ENCODE peak calls at places on chromosomes 16 and 17, in five cellular contexts. One of them, this sample, is unnamed.

GRCh38 chr17:22272363-22273146 is 580.2 kb downstream of the KCNJ18 start:
- DNase-seq in OCI-M1: no peak
- DNase-seq in substantia nigra: no peak
- DNase-seq in AG04449: no peak
- DNase-seq in stimulated activated naive CD8-positive, alpha-beta T cell treated with anti-CD3 and anti-CD28 coated beads, Interleukin-15, Interleukin-2, amounts not matched to agents 100 U/mL and 50 U/mL, for 24 hours: no peak
- DNase-seq in this sample: no peak

GRCh38 chr16:85658504-85659326 is 30.0 kb downstream of the GINS2 start:
- DNase-seq in OCI-M1: no peak
- DNase-seq in substantia nigra: no peak
- DNase-seq in AG04449: no peak
- DNase-seq in stimulated activated naive CD8-positive, alpha-beta T cell treated with anti-CD3 and anti-CD28 coated beads, Interleukin-15, Interleukin-2, amounts not matched to agents 100 U/mL and 50 U/mL, for 24 hours: no peak
- DNase-seq in this sample: no peak

GRCh38 chr17:46929413-46929812 is 6.5 kb downstream of the GOSR2 start:
- DNase-seq in OCI-M1: no peak
- DNase-seq in substantia nigra: no peak
- DNase-seq in AG04449: no peak
- DNase-seq in stimulated activated naive CD8-positive, alpha-beta T cell treated with anti-CD3 and anti-CD28 coated beads, Interleukin-15, Interleukin-2, amounts not matched to agents 100 U/mL and 50 U/mL, for 24 hours: no peak
- DNase-seq in this sample: peak; percentile 94

GRCh38 chr17:32596666-32597065 is 109.9 kb downstream of the CDK5R1 start:
- DNase-seq in OCI-M1: no peak
- DNase-seq in substantia nigra: no peak
- DNase-seq in AG04449: no peak
- DNase-seq in stimulated activated naive CD8-positive, alpha-beta T cell treated with anti-CD3 and anti-CD28 coated beads, Interleukin-15, Interleukin-2, amounts not matched to agents 100 U/mL and 50 U/mL, for 24 hours: peak; percentile 14
- DNase-seq in this sample: no peak

GRCh38 chr17:47704116-47704515 is 10.2 kb downstream of the TBKBP1 start:
- DNase-seq in OCI-M1: no peak
- DNase-seq in substantia nigra: no peak
- DNase-seq in AG04449: no peak
- DNase-seq in stimulated activated naive CD8-positive, alpha-beta T cell treated with anti-CD3 and anti-CD28 coated beads, Interleukin-15, Interleukin-2, amounts not matched to agents 100 U/mL and 50 U/mL, for 24 hours: peak; percentile 51
- DNase-seq in this sample: no peak

GRCh38 chr16:74253146-74253545 is 43.5 kb upstream of the PSMD7 start:
- DNase-seq in OCI-M1: no peak
- DNase-seq in substantia nigra: no peak
- DNase-seq in AG04449: no peak
- DNase-seq in stimulated activated naive CD8-positive, alpha-beta T cell treated with anti-CD3 and anti-CD28 coated beads, Interleukin-15, Interleukin-2, amounts not matched to agents 100 U/mL and 50 U/mL, for 24 hours: no peak
- DNase-seq in this sample: no peak

GRCh38 chr16:85514295-85514600 is 98.9 kb upstream of the GSE1 start:
- DNase-seq in OCI-M1: no peak
- DNase-seq in substantia nigra: no peak
- DNase-seq in AG04449: no peak
- DNase-seq in stimulated activated naive CD8-positive, alpha-beta T cell treated with anti-CD3 and anti-CD28 coated beads, Interleukin-15, Interleukin-2, amounts not matched to agents 100 U/mL and 50 U/mL, for 24 hours: no peak
- DNase-seq in this sample: no peak

GRCh38 chr17:1413281-1413791 is 13.3 kb upstream of the YWHAE start:
- DNase-seq in OCI-M1: peak; percentile 73
- DNase-seq in substantia nigra: no peak
- DNase-seq in AG04449: no peak
- DNase-seq in stimulated activated naive CD8-positive, alpha-beta T cell treated with anti-CD3 and anti-CD28 coated beads, Interleukin-15, Interleukin-2, amounts not matched to agents 100 U/mL and 50 U/mL, for 24 hours: no peak
- DNase-seq in this sample: peak; percentile 60

GRCh38 chr16:57601801-57602478 is 26.5 kb upstream of the ADGRG1 start:
- DNase-seq in OCI-M1: peak; percentile 81
- DNase-seq in substantia nigra: no peak
- DNase-seq in AG04449: no peak
- DNase-seq in stimulated activated naive CD8-positive, alpha-beta T cell treated with anti-CD3 and anti-CD28 coated beads, Interleukin-15, Interleukin-2, amounts not matched to agents 100 U/mL and 50 U/mL, for 24 hours: peak; percentile 65
- DNase-seq in this sample: no peak

GRCh38 chr17:79652999-79653643 is 42.3 kb upstream of the RBFOX3 start:
- DNase-seq in OCI-M1: no peak
- DNase-seq in substantia nigra: no peak
- DNase-seq in AG04449: no peak
- DNase-seq in stimulated activated naive CD8-positive, alpha-beta T cell treated with anti-CD3 and anti-CD28 coated beads, Interleukin-15, Interleukin-2, amounts not matched to agents 100 U/mL and 50 U/mL, for 24 hours: no peak
- DNase-seq in this sample: no peak

GRCh38 chr17:78501241-78502036 is 75.8 kb downstream of the DNAH17 start:
- DNase-seq in OCI-M1: no peak
- DNase-seq in substantia nigra: no peak
- DNase-seq in AG04449: no peak
- DNase-seq in stimulated activated naive CD8-positive, alpha-beta T cell treated with anti-CD3 and anti-CD28 coated beads, Interleukin-15, Interleukin-2, amounts not matched to agents 100 U/mL and 50 U/mL, for 24 hours: no peak
- DNase-seq in this sample: no peak